ENCODE peak calls at places on chromosomes 11 and 22, in six cellular contexts. One of them, this sample, is unnamed.

GRCh38 chr11:116742104-116742503 is 30.7 kb downstream of the BUD13 start:
- DNase-seq in neural crest cell: no peak
- DNase-seq in left ventricle myocardium superior: no peak
- DNase-seq in left ventricle myocardium inferior: no peak
- DNase-seq in mucosa of descending colon: no peak
- DNase-seq in HFF-Myc: no peak
- DNase-seq in this sample: no peak

GRCh38 chr11:114610550-114610949 is 15.0 kb upstream of the NXPE4 start:
- DNase-seq in neural crest cell: no peak
- DNase-seq in left ventricle myocardium superior: no peak
- DNase-seq in left ventricle myocardium inferior: no peak
- DNase-seq in mucosa of descending colon: no peak
- DNase-seq in HFF-Myc: no peak
- DNase-seq in this sample: no peak

GRCh38 chr11:128771102-128771501 is 77.2 kb downstream of the FLI1 start:
- DNase-seq in neural crest cell: no peak
- DNase-seq in left ventricle myocardium superior: no peak
- DNase-seq in left ventricle myocardium inferior: no peak
- DNase-seq in mucosa of descending colon: no peak
- DNase-seq in HFF-Myc: no peak
- DNase-seq in this sample: no peak

GRCh38 chr11:112113539-112114457 is 27.1 kb downstream of the SDHD start:
- DNase-seq in neural crest cell: no peak
- DNase-seq in left ventricle myocardium superior: no peak
- DNase-seq in left ventricle myocardium inferior: no peak
- DNase-seq in mucosa of descending colon: no peak
- DNase-seq in HFF-Myc: peak; percentile 36
- DNase-seq in this sample: no peak

GRCh38 chr11:8250446-8250845 is 13.2 kb downstream of the LMO1 start:
- DNase-seq in neural crest cell: no peak
- DNase-seq in left ventricle myocardium superior: no peak
- DNase-seq in left ventricle myocardium inferior: no peak
- DNase-seq in mucosa of descending colon: no peak
- DNase-seq in HFF-Myc: no peak
- DNase-seq in this sample: no peak

GRCh38 chr11:117300301-117300700 is 9.2 kb downstream of the BACE1-AS start:
- DNase-seq in neural crest cell: peak; percentile 43
- DNase-seq in left ventricle myocardium superior: peak; percentile 54
- DNase-seq in left ventricle myocardium inferior: no peak
- DNase-seq in mucosa of descending colon: no peak
- DNase-seq in HFF-Myc: no peak
- DNase-seq in this sample: no peak

GRCh38 chr11:112856591-112856990 is 104.6 kb upstream of the NCAM1 start:
- DNase-seq in neural crest cell: no peak
- DNase-seq in left ventricle myocardium superior: no peak
- DNase-seq in left ventricle myocardium inferior: no peak
- DNase-seq in mucosa of descending colon: no peak
- DNase-seq in HFF-Myc: no peak
- DNase-seq in this sample: no peak

GRCh38 chr11:86553322-86553721 is 119.1 kb downstream of the ME3 start:
- DNase-seq in neural crest cell: no peak
- DNase-seq in left ventricle myocardium superior: no peak
- DNase-seq in left ventricle myocardium inferior: no peak
- DNase-seq in mucosa of descending colon: peak; percentile 69
- DNase-seq in HFF-Myc: no peak
- DNase-seq in this sample: no peak

GRCh38 chr11:68584991-68585524 is 99.3 kb upstream of the GAL start:
- DNase-seq in neural crest cell: no peak
- DNase-seq in left ventricle myocardium superior: no peak
- DNase-seq in left ventricle myocardium inferior: no peak
- DNase-seq in mucosa of descending colon: no peak
- DNase-seq in HFF-Myc: no peak
- DNase-seq in this sample: no peak

GRCh38 chr11:35893796-35894475 is 49.9 kb upstream of the LDLRAD3 start:
- DNase-seq in neural crest cell: no peak
- DNase-seq in left ventricle myocardium superior: no peak
- DNase-seq in left ventricle myocardium inferior: no peak
- DNase-seq in mucosa of descending colon: peak; percentile 13
- DNase-seq in HFF-Myc: peak; percentile 57
- DNase-seq in this sample: no peak

GRCh38 chr22:30426395-30427353 is 1.1 kb downstream of the MTFP1 start:
- DNase-seq in neural crest cell: peak; percentile 83
- DNase-seq in left ventricle myocardium superior: peak; percentile 80
- DNase-seq in left ventricle myocardium inferior: peak; percentile 68
- DNase-seq in mucosa of descending colon: peak; percentile 97
- DNase-seq in HFF-Myc: no peak
- DNase-seq in this sample: peak; percentile 47

GRCh38 chr22:37454857-37455686 is 27.8 kb upstream of the ELFN2 start:
- DNase-seq in neural crest cell: no peak
- DNase-seq in left ventricle myocardium superior: no peak
- DNase-seq in left ventricle myocardium inferior: no peak
- DNase-seq in mucosa of descending colon: no peak
- DNase-seq in HFF-Myc: no peak
- DNase-seq in this sample: no peak

GRCh38 chr22:34416321-34416900 is 496.1 kb upstream of the LARGE1 start:
- DNase-seq in neural crest cell: no peak
- DNase-seq in left ventricle myocardium superior: no peak
- DNase-seq in left ventricle myocardium inferior: no peak
- DNase-seq in mucosa of descending colon: no peak
- DNase-seq in HFF-Myc: no peak
- DNase-seq in this sample: no peak

GRCh38 chr22:31446208-31446607 is 43.4 kb downstream of the EIF4ENIF1 start:
- DNase-seq in neural crest cell: no peak
- DNase-seq in left ventricle myocardium superior: no peak
- DNase-seq in left ventricle myocardium inferior: no peak
- DNase-seq in mucosa of descending colon: no peak
- DNase-seq in HFF-Myc: no peak
- DNase-seq in this sample: no peak

GRCh38 chr11:78851883-78852586 is 277.4 kb upstream of the NARS2 start:
- DNase-seq in neural crest cell: no peak
- DNase-seq in left ventricle myocardium superior: no peak
- DNase-seq in left ventricle myocardium inferior: no peak
- DNase-seq in mucosa of descending colon: peak; percentile 33
- DNase-seq in HFF-Myc: no peak
- DNase-seq in this sample: no peak

GRCh38 chr22:38796262-38796957 is 2.5 kb upstream of the DNAL4 start:
- DNase-seq in neural crest cell: no peak
- DNase-seq in left ventricle myocardium superior: no peak
- DNase-seq in left ventricle myocardium inferior: no peak
- DNase-seq in mucosa of descending colon: no peak
- DNase-seq in HFF-Myc: no peak
- DNase-seq in this sample: no peak

GRCh38 chr11:66219846-66220565 is 48.4 kb upstream of the RAB1B start:
- DNase-seq in neural crest cell: no peak
- DNase-seq in left ventricle myocardium superior: no peak
- DNase-seq in left ventricle myocardium inferior: no peak
- DNase-seq in mucosa of descending colon: no peak
- DNase-seq in HFF-Myc: no peak
- DNase-seq in this sample: no peak

GRCh38 chr11:65920035-65920802 is 993 bp downstream of the DRAP1 start:
- DNase-seq in neural crest cell: no peak
- DNase-seq in left ventricle myocardium superior: no peak
- DNase-seq in left ventricle myocardium inferior: peak; percentile 24
- DNase-seq in mucosa of descending colon: peak; percentile 42
- DNase-seq in HFF-Myc: no peak
- DNase-seq in this sample: no peak

GRCh38 chr11:60905551-60906113 is 753 bp downstream of the PRPF19 start:
- DNase-seq in neural crest cell: no peak
- DNase-seq in left ventricle myocardium superior: no peak
- DNase-seq in left ventricle myocardium inferior: no peak
- DNase-seq in mucosa of descending colon: peak; percentile 44
- DNase-seq in HFF-Myc: no peak
- DNase-seq in this sample: no peak